ENCODE peak calls at places on chromosomes 2 and 18, in four cellular contexts. M is NCI-H1092 treated with DMSO at 0.1 percent for 48 hours, K is IMR-90, A is T-helper 9 cell. U is an unnamed sample.
A peak's percentile ranks its signal among the peaks of the same experiment; 100 is the strongest.

GRCh38 chr18:9433616-9434239 is 41.6 kb upstream of the RALBP1 start:
- DNase-seq in M (no peak), A (no peak), K (peak; percentile 10), U (no peak)

GRCh38 chr18:25351773-25352628 is at the start of gene ZNF521:
- DNase-seq in K (peak; percentile 92), A (no peak), M (peak; percentile 82), U (peak; percentile 26)

GRCh38 chr2:151067658-151068369 is 193.8 kb downstream of the RBM43 start:
- DNase-seq in K (no peak), A (no peak), M (no peak), U (no peak)

GRCh38 chr18:79164696-79165095 is 95.5 kb downstream of the ATP9B start:
- DNase-seq in A (no peak), K (no peak), M (no peak), U (no peak)

GRCh38 chr2:177148477-177149154 is 64.0 kb upstream of the HNRNPA3 start:
- DNase-seq in A (peak; percentile 65), K (peak; percentile 66), M (peak; percentile 71), U (peak; percentile 59)

GRCh38 chr2:30048636-30049175 is 98.1 kb upstream of the YPEL5 start:
- DNase-seq in K (no peak), A (no peak), M (no peak), U (no peak)

GRCh38 chr2:238128061-238129040 is 10.1 kb upstream of the KLHL30 start:
- DNase-seq in K (no peak), M (no peak), A (no peak), U (no peak)

GRCh38 chr2:200353125-200353524 is 46.6 kb downstream of the SPATS2L start:
- DNase-seq in A (no peak), M (no peak), K (no peak), U (no peak)

GRCh38 chr18:69326094-69326493 is 74.6 kb upstream of the DOK6 start:
- DNase-seq in M (no peak), K (no peak), A (no peak), U (no peak)

GRCh38 chr2:240246173-240246820 is 105.8 kb upstream of the OTOS start:
- DNase-seq in K (no peak), M (no peak), A (no peak), U (no peak)

GRCh38 chr2:75055820-75056675 is 97.6 kb downstream of the POLE4 start:
- DNase-seq in K (peak; percentile 38), A (no peak), M (no peak), U (no peak)

GRCh38 chr2:99729104-99729503 is 239.3 kb upstream of the REV1 start:
- DNase-seq in A (no peak), M (no peak), K (peak; percentile 54), U (no peak)

GRCh38 chr2:43224131-43224570 is 2.3 kb downstream of the ZFP36L2 start:
- DNase-seq in K (peak; percentile 72), A (peak; percentile 50), M (no peak), U (peak; percentile 41)

GRCh38 chr2:69173706-69174105 is 160.7 kb downstream of the ANTXR1 start:
- DNase-seq in A (no peak), K (no peak), M (no peak), U (no peak)

GRCh38 chr18:72375628-72376027 is 168.5 kb downstream of the CBLN2 start:
- DNase-seq in K (peak; percentile 28), A (no peak), M (no peak), U (no peak)

GRCh38 chr2:170488807-170489206 is 226.3 kb upstream of the SP5 start:
- DNase-seq in K (no peak), A (no peak), M (no peak), U (no peak)

GRCh38 chr2:27123302-27124150 is at the start of gene ABHD1:
- DNase-seq in K (no peak), A (peak; percentile 56), M (no peak), U (peak; percentile 72)

GRCh38 chr2:11901351-11902069 is 155.1 kb downstream of the LPIN1 start:
- DNase-seq in K (no peak), A (no peak), M (no peak), U (no peak)

GRCh38 chr2:95010126-95010525 is 15.4 kb upstream of the MAL start:
- DNase-seq in M (no peak), K (no peak), A (no peak), U (no peak)

GRCh38 chr18:75211002-75211621 is 515 bp downstream of the TSHZ1 start:
- DNase-seq in K (peak; percentile 18), M (peak; percentile 68), A (no peak), U (no peak)

GRCh38 chr18:79609021-79609461 is 70.6 kb upstream of the CTDP1 start:
- DNase-seq in K (no peak), A (no peak), M (no peak), U (no peak)

GRCh38 chr18:49581369-49581768 is 19.5 kb downstream of the LIPG start:
- DNase-seq in K (no peak), A (no peak), M (no peak), U (no peak)

GRCh38 chr18:64276736-64277135 is 127.8 kb upstream of the LINC00305 start:
- DNase-seq in M (no peak), K (no peak), A (no peak), U (no peak)

GRCh38 chr2:36780231-36780808 is 83.8 kb downstream of the VIT start:
- DNase-seq in A (no peak), K (peak; percentile 66), M (peak; percentile 58), U (no peak)

GRCh38 chr2:12071343-12071742 is 324.9 kb downstream of the LPIN1 start:
- DNase-seq in A (no peak), M (no peak), K (no peak), U (no peak)

GRCh38 chr2:235594041-235594440 is 100.2 kb downstream of the AGAP1 start:
- DNase-seq in A (no peak), K (peak; percentile 89), M (peak; percentile 80), U (no peak)

GRCh38 chr18:24421831-24422230 is 4.6 kb upstream of the IMPACT start:
- DNase-seq in K (no peak), M (no peak), A (no peak), U (no peak)

GRCh38 chr2:133476931-133477613 is 91.2 kb downstream of the NCKAP5 start:
- DNase-seq in A (no peak), K (no peak), M (no peak), U (no peak)

GRCh38 chr2:54015809-54016703 is 45.3 kb upstream of the PSME4 start:
- DNase-seq in A (no peak), K (peak; percentile 88), M (no peak), U (no peak)

GRCh38 chr18:48902023-48902855 is 48.5 kb downstream of the SMAD7 start:
- DNase-seq in A (no peak), K (peak; percentile 91), M (peak; percentile 93), U (no peak)

U was measured in T-helper 17 cell.